ENCODE peak calls at places on chromosomes 7 and 10, in nine cellular contexts. P, L, B, W, S, I, C, V and E are unnamed samples.

GRCh38 chr7:34677491-34677890 is 19.5 kb downstream of the NPSR1 start:
- DNase-seq in P (no peak), L (no peak), B (no peak), W (no peak), S (no peak), I (no peak), C (no peak), V (no peak), E (no peak)

GRCh38 chr7:55533050-55533728 is 39.1 kb downstream of the VOPP1 start:
- DNase-seq in P (no peak), L (no peak), B (peak), W (peak), S (peak), I (peak), C (peak), V (no peak), E (no peak)

GRCh38 chr10:103719036-103719435 is 136.3 kb downstream of the SH3PXD2A start:
- DNase-seq in P (no peak), L (no peak), B (no peak), W (no peak), S (no peak), I (no peak), C (no peak), V (no peak), E (no peak)

GRCh38 chr7:46812047-46812672 is 769.8 kb downstream of the TNS3 start:
- DNase-seq in P (no peak), L (peak), B (no peak), W (no peak), S (no peak), I (no peak), C (no peak), V (no peak), E (no peak)

GRCh38 chr7:96962221-96962620 is 43.1 kb upstream of the DLX6 start:
- DNase-seq in P (no peak), L (no peak), B (peak), W (peak), S (peak), I (peak), C (no peak), V (no peak), E (no peak)

GRCh38 chr10:5467634-5468255 is 31.6 kb downstream of the CALML5 start:
- DNase-seq in P (no peak), L (no peak), B (no peak), W (no peak), S (no peak), I (no peak), C (no peak), V (no peak), E (peak)

GRCh38 chr7:135285547-135285946 is 51.9 kb downstream of the STRA8 start:
- DNase-seq in P (no peak), L (no peak), B (no peak), W (no peak), S (no peak), I (no peak), C (no peak), V (no peak), E (no peak)

GRCh38 chr7:44858161-44858560 is 10.3 kb upstream of the H2AZ2 start:
- DNase-seq in P (no peak), L (no peak), B (no peak), W (no peak), S (no peak), I (no peak), C (no peak), V (no peak), E (no peak)

GRCh38 chr7:29454899-29455451 is 108.7 kb upstream of the PRR15 start:
- DNase-seq in P (no peak), L (no peak), B (no peak), W (no peak), S (no peak), I (no peak), C (no peak), V (no peak), E (no peak)

GRCh38 chr10:115861864-115862263 is 411.1 kb downstream of the GFRA1 start:
- DNase-seq in P (no peak), L (no peak), B (peak), W (no peak), S (peak), I (peak), C (no peak), V (no peak), E (no peak)

GRCh38 chr7:28347964-28348363 is 64.4 kb upstream of the CREB5 start:
- DNase-seq in P (no peak), L (no peak), B (no peak), W (no peak), S (no peak), I (peak), C (no peak), V (no peak), E (no peak)

GRCh38 chr7:2405601-2406345 is 2.4 kb downstream of the CHST12 start:
- DNase-seq in P (no peak), L (no peak), B (no peak), W (no peak), S (no peak), I (no peak), C (peak), V (peak), E (peak)

GRCh38 chr7:147653456-147653855 is 937.1 kb upstream of the C7orf33 start:
- DNase-seq in P (no peak), L (no peak), B (no peak), W (no peak), S (no peak), I (no peak), C (no peak), V (no peak), E (no peak)

GRCh38 chr7:35003679-35004278 is 33.5 kb downstream of the DPY19L1 start:
- DNase-seq in P (peak), L (peak), B (peak), W (no peak), S (peak), I (peak), C (no peak), V (peak), E (peak)

GRCh38 chr10:101099901-101100300 is 31.2 kb upstream of the TLX1 start:
- DNase-seq in P (no peak), L (no peak), B (no peak), W (no peak), S (no peak), I (no peak), C (no peak), V (no peak), E (no peak)

GRCh38 chr7:128112781-128113221 is 81.6 kb upstream of the LRRC4 start:
- DNase-seq in P (no peak), L (no peak), B (no peak), W (no peak), S (no peak), I (no peak), C (no peak), V (no peak), E (peak)

GRCh38 chr7:51592822-51593221 is 276.2 kb upstream of the COBL start:
- DNase-seq in P (no peak), L (no peak), B (no peak), W (no peak), S (no peak), I (no peak), C (no peak), V (no peak), E (no peak)

GRCh38 chr7:71633571-71634008 is 501.6 kb downstream of the GALNT17 start:
- DNase-seq in P (no peak), L (peak), B (peak), W (peak), S (peak), I (no peak), C (no peak), V (no peak), E (no peak)

GRCh38 chr10:123551259-123551658 is 114.9 kb upstream of the GPR26 start:
- DNase-seq in P (no peak), L (no peak), B (no peak), W (no peak), S (no peak), I (no peak), C (no peak), V (no peak), E (no peak)

GRCh38 chr7:133082390-133082766 is 488 bp upstream of the CHCHD3 start:
- DNase-seq in P (no peak), L (no peak), B (no peak), W (no peak), S (no peak), I (no peak), C (no peak), V (no peak), E (no peak)

GRCh38 chr7:40899651-40900507 is 765.1 kb downstream of the SUGCT start:
- DNase-seq in P (no peak), L (no peak), B (no peak), W (no peak), S (no peak), I (peak), C (no peak), V (no peak), E (no peak)

GRCh38 chr7:131745645-131746248 is 189.3 kb upstream of the PODXL start:
- DNase-seq in P (no peak), L (peak), B (peak), W (no peak), S (peak), I (peak), C (no peak), V (no peak), E (peak)

GRCh38 chr7:26151096-26151495 is 902 bp upstream of the NFE2L3 start:
- DNase-seq in P (no peak), L (no peak), B (no peak), W (no peak), S (no peak), I (no peak), C (no peak), V (no peak), E (no peak)

GRCh38 chr10:132891313-132891712 is 51.1 kb downstream of the CFAP46 start:
- DNase-seq in P (no peak), L (no peak), B (no peak), W (no peak), S (no peak), I (no peak), C (no peak), V (no peak), E (no peak)

GRCh38 chr10:114328876-114329275 is 75.4 kb downstream of the AFAP1L2 start:
- DNase-seq in P (no peak), L (no peak), B (no peak), W (no peak), S (no peak), I (no peak), C (no peak), V (no peak), E (no peak)

GRCh38 chr10:129033354-129033729 is 433.7 kb upstream of the MGMT start:
- DNase-seq in P (no peak), L (no peak), B (no peak), W (no peak), S (no peak), I (no peak), C (no peak), V (no peak), E (no peak)

GRCh38 chr7:144824360-144824759 is 11.5 kb downstream of the TPK1 start:
- DNase-seq in P (no peak), L (peak), B (peak), W (no peak), S (peak), I (peak), C (no peak), V (no peak), E (no peak)

GRCh38 chr7:82566752-82567151 is 123.2 kb upstream of the CACNA2D1 start:
- DNase-seq in P (no peak), L (no peak), B (no peak), W (no peak), S (no peak), I (no peak), C (no peak), V (no peak), E (no peak)

GRCh38 chr7:127189885-127190284 is 62.9 kb downstream of the GRM8 start:
- DNase-seq in P (no peak), L (no peak), B (no peak), W (no peak), S (no peak), I (no peak), C (no peak), V (no peak), E (no peak)